ENCODE peak calls at places on chromosomes 12 and 14, in ten cellular contexts. R is cardiac muscle cell, T is AG10803, B is BE2C, H is GM23338, V is fibroblast of pulmonary artery, P is PC-3, J is transverse colon, E is left ventricle myocardium inferior, D is lower leg skin. N is an unnamed sample.

GRCh38 chr12:124713436-124714082 is 146.1 kb upstream of the NCOR2 start:
- DNase-seq in J (no peak), R (no peak), H (no peak), P (no peak), D (no peak), T (peak), V (peak), E (no peak), B (no peak), N (peak)

GRCh38 chr14:61151276-61151675 is 129.9 kb downstream of the TMEM30B start:
- DNase-seq in J (no peak), V (no peak), D (no peak), T (peak), R (no peak), B (no peak), P (no peak), E (no peak), H (no peak), N (peak)

GRCh38 chr14:90454041-90455000 is 57.5 kb downstream of the CALM1 start:
- DNase-seq in V (peak), J (peak), P (peak), D (peak), T (peak), E (peak), R (peak), H (peak), B (peak), N (peak)

GRCh38 chr12:71772728-71773127 is 18.1 kb downstream of the RAB21 start:
- DNase-seq in P (no peak), H (no peak), T (no peak), D (no peak), V (no peak), R (no peak), J (no peak), B (no peak), E (no peak), N (no peak)

GRCh38 chr12:124680863-124681778 is 113.7 kb upstream of the NCOR2 start:
- DNase-seq in T (peak), D (no peak), J (no peak), V (peak), B (peak), E (peak), H (peak), R (no peak), P (peak), N (peak)

GRCh38 chr12:57488397-57489156 is 709 bp downstream of the MARS1 start:
- DNase-seq in B (no peak), V (no peak), D (no peak), E (no peak), H (peak), J (no peak), R (no peak), T (no peak), P (no peak), N (no peak)

GRCh38 chr12:104495786-104496185 is 39.0 kb downstream of the CHST11 start:
- DNase-seq in D (no peak), B (no peak), H (no peak), T (no peak), R (no peak), J (no peak), E (no peak), V (no peak), P (no peak), N (no peak)

GRCh38 chr12:21713138-21713537 is 55.5 kb upstream of the LDHB start:
- DNase-seq in T (no peak), V (no peak), R (no peak), E (no peak), H (no peak), P (no peak), J (no peak), D (no peak), B (no peak), N (no peak)

GRCh38 chr12:49873361-49873934 is 30.3 kb downstream of the FAIM2 start:
- DNase-seq in J (no peak), T (no peak), R (no peak), H (no peak), B (peak), P (peak), E (peak), V (peak), D (peak), N (no peak)

GRCh38 chr12:102171951-102172350 is 25.7 kb downstream of the PMCH start:
- DNase-seq in R (no peak), E (no peak), P (no peak), T (no peak), J (no peak), H (no peak), V (no peak), B (no peak), D (no peak), N (no peak)

GRCh38 chr12:24773996-24774395 is 174.9 kb downstream of the BCAT1 start:
- DNase-seq in E (no peak), P (no peak), D (no peak), H (no peak), R (no peak), B (no peak), T (no peak), J (no peak), V (no peak), N (no peak)

GRCh38 chr12:106275458-106275857 is 27.1 kb upstream of the TCP11L2 start:
- DNase-seq in E (no peak), V (no peak), T (no peak), H (no peak), J (peak), B (no peak), R (no peak), P (no peak), D (no peak), N (no peak)

GRCh38 chr12:33832900-33833299 is 189.4 kb upstream of the ALG10 start:
- DNase-seq in H (no peak), R (no peak), V (no peak), B (no peak), P (no peak), J (no peak), T (no peak), D (no peak), E (no peak), N (no peak)

GRCh38 chr12:55728185-55728931 is 451 bp downstream of the CD63 start:
- DNase-seq in V (peak), H (peak), P (peak), J (peak), T (peak), E (peak), D (peak), B (peak), R (peak), N (peak)

GRCh38 chr14:21711360-21711961 is 37.8 kb upstream of the OR4E1 start:
- DNase-seq in J (peak), R (peak), T (peak), B (peak), D (no peak), V (peak), H (peak), E (no peak), P (peak), N (peak)

GRCh38 chr12:66942741-66943465 is 264.0 kb upstream of the GRIP1 start:
- DNase-seq in V (no peak), D (no peak), T (no peak), R (peak), P (no peak), H (peak), J (no peak), B (no peak), E (no peak), N (no peak)

GRCh38 chr14:94702629-94703028 is 67.3 kb downstream of the GSC start:
- DNase-seq in V (no peak), J (no peak), B (no peak), D (no peak), R (no peak), E (no peak), T (no peak), P (no peak), H (no peak), N (no peak)

GRCh38 chr12:59645242-59645641 is 49.4 kb downstream of the SLC16A7 start:
- DNase-seq in T (no peak), V (no peak), B (no peak), R (no peak), D (no peak), E (no peak), H (peak), P (no peak), J (no peak), N (no peak)
- TF ChIP-seq CTCF in T (no peak), V (no peak), B (no peak), R (no peak), D (no peak), E (no peak), H (no peak), P (no peak), J (no peak), N (no peak)

GRCh38 chr14:102530828-102531478 is 21.4 kb upstream of the ANKRD9 start:
- DNase-seq in T (no peak), P (peak), B (no peak), V (no peak), E (no peak), H (no peak), J (no peak), D (no peak), R (no peak), N (no peak)
- H3K4me3 ChIP-seq in T (no peak), P (no peak), B (no peak), V (no peak), E (no peak), H (no peak), J (no peak), D (no peak), R (no peak), N (no peak)

GRCh38 chr12:20370001-20370381 is 1.7 kb downstream of the PDE3A start:
- DNase-seq in D (peak), T (no peak), H (peak), E (peak), R (peak), V (peak), P (no peak), B (no peak), J (peak), N (peak)

GRCh38 chr12:20370841-20371240 is 2.5 kb downstream of the PDE3A start:
- DNase-seq in V (no peak), E (no peak), T (no peak), R (no peak), J (no peak), D (no peak), H (no peak), P (no peak), B (no peak), N (no peak)

GRCh38 chr12:20368653-20369163 is 371 bp downstream of the PDE3A start:
- DNase-seq in V (peak), E (peak), H (peak), B (peak), T (peak), R (peak), J (peak), P (no peak), D (peak), N (peak)

GRCh38 chr12:20367731-20368652 is at the start of gene PDE3A:
- DNase-seq in D (peak), H (peak), V (peak), J (peak), E (peak), P (peak), R (peak), T (peak), B (peak), N (peak)

GRCh38 chr12:20369164-20370000 is 1.0 kb downstream of the PDE3A start:
- DNase-seq in J (peak), B (peak), R (peak), H (peak), E (peak), D (peak), P (no peak), T (peak), V (peak), N (peak)
- TF ChIP-seq CTCF in J (peak), B (no peak), R (no peak), H (no peak), E (peak), D (no peak), P (no peak), T (no peak), V (peak), N (peak)

DNA sequence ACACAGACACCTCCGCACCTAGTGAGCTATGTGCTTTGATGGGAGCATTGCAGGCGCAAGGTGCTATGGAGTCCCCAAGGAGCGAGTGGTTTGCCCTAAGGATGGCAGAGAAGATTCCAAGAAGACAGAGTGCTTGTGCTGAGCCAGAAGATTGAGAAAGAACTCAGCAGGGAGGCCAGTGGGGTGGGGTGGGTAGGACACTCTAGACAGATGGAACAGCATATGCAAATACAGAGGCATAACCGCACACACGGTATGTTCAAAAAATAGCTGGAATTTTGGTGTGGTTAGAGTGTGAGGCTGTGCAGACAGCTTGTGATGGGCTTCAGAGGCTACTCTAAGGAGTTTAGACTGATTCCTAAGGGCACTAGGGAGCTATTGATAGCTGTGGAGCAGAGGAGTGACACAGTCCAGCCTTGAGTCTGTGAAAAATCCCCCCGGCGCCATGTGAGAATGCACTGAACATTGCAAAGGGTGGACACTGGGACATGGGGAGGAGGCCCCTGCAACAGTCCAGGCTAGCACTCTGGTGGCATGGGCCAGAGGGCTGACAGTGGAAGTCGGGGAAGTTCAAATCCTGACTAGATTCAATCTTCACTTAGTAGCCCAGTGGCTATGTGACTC is 11.9 kb downstream of the DTX1 start:
- DNase-seq in D (no peak), J (no peak), H (no peak), E (no peak), P (no peak), R (no peak), T (no peak), V (no peak), B (no peak), N (no peak)
- H3K4me3 ChIP-seq in D (no peak), J (no peak), H (no peak), E (no peak), P (no peak), R (no peak), T (no peak), V (no peak), B (no peak), N (no peak)

DNA sequence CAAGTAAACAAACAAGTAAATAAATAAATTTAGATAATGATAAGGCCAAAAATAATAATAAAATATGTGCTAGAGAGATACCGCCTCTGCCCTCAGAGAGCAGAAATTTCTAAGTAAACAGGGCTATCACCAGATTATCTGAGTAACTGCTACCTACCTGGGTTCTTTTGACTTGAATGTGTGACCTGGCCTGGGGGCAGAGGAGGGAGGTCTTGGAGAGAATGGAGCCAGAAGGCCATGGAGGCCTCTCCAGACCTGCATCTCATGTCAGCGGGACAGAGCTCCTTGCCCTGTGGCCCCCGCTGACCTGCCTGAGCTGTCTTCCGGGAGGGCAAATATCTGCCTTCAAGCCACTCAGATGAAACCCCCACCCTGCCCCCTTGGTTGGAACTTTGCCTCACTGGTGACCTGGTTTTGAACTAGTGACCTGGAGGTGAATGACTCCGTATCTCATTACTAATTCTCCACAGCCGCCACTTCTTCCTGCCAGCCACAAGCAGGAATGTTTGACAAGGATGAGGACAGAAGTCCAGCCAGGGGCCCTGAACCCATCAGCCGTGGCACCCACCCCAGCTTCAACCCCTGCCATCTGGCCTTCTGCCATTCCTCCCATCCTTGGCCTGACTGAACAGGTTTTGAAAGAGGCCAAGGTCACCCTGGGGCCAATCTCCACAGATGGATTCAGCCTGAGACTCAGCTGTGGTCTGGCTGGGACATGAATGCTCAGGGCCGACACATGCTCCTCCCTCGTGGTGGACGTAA is 86.8 kb upstream of the PARP11 start:
- DNase-seq in R (no peak), E (peak), J (no peak), B (no peak), P (no peak), T (no peak), H (no peak), V (no peak), D (peak), N (no peak)
- TF ChIP-seq CTCF in R (no peak), E (no peak), J (no peak), B (no peak), P (no peak), T (no peak), H (no peak), V (no peak), D (peak), N (no peak)

DNA sequence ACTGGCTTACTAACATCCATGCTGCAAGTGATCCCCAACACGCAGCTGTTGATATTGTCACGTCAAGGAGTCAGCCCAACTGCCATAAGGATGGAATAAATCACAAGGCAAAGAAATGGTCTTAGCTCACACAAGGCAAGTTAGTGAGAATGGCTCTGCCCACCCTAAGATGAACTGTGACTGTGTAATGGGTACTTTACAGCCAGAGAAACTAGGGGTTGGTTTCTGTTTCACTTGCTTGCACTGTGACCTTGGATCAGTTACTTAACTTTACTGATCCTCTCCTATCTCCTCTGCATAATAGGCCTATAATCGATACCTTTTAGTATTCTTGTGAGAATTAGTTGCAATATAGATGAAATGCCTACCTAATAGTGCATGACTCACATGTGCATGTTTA is 52.2 kb upstream of the ANO2 start:
- DNase-seq in H (no peak), V (no peak), P (no peak), E (no peak), D (no peak), T (no peak), J (no peak), B (no peak), R (no peak), N (no peak)
- H3K4me3 ChIP-seq in H (no peak), V (no peak), P (no peak), E (no peak), D (no peak), T (no peak), J (no peak), B (no peak), R (no peak), N (no peak)

GRCh38 chr14:63361790-63362189 is 43.1 kb upstream of the GPHB5 start:
- DNase-seq in V (no peak), H (no peak), E (no peak), J (no peak), P (peak), D (no peak), T (no peak), B (no peak), R (no peak), N (no peak)
- TF ChIP-seq CTCF in V (no peak), H (peak), E (no peak), J (no peak), P (peak), D (no peak), T (no peak), B (peak), R (no peak), N (no peak)

GRCh38 chr14:100165376-100165775 is 5.9 kb upstream of the DEGS2 start:
- DNase-seq in E (no peak), H (peak), V (no peak), D (no peak), P (no peak), T (no peak), B (no peak), J (peak), R (peak), N (no peak)

GRCh38 chr14:100170880-100171279 is 11.4 kb upstream of the DEGS2 start:
- DNase-seq in J (no peak), T (no peak), V (no peak), P (no peak), D (no peak), H (no peak), R (no peak), E (no peak), B (no peak), N (no peak)

GRCh38 chr14:100165825-100166520 is 6.5 kb upstream of the DEGS2 start:
- DNase-seq in P (no peak), H (no peak), T (no peak), E (no peak), V (no peak), J (no peak), R (no peak), B (no peak), D (no peak), N (no peak)

GRCh38 chr14:100164808-100165207 is 5.4 kb upstream of the DEGS2 start:
- DNase-seq in D (no peak), H (no peak), J (no peak), T (no peak), P (no peak), V (no peak), R (no peak), B (no peak), E (no peak), N (no peak)

GRCh38 chr14:100168515-100168914 is 9.1 kb upstream of the DEGS2 start:
- DNase-seq in H (no peak), D (no peak), J (no peak), B (no peak), R (no peak), E (no peak), T (no peak), V (no peak), P (no peak), N (no peak)
- H3K4me3 ChIP-seq in H (no peak), D (no peak), J (no peak), B (no peak), R (no peak), E (no peak), T (no peak), V (no peak), P (no peak), N (no peak)